ENCODE peak calls at places on chromosomes 16 and 17, in nine cellular contexts. M is NCI-H1105; S is heart right ventricle; N is hypothalamus; D is cardiac fibroblast; J is stimulated activated CD8-positive, alpha-beta memory T cell treated with anti-CD3 and anti-CD28 coated beads, Interleukin-4, amount 100 ng/mL, for 24 hours; Y is OCI-LY7; U is left ventricle myocardium superior; T is IMR-90. E is an unnamed sample.

GRCh38 chr17:71902931-71903506 is 217.8 kb upstream of the SOX9 start:
- DNase-seq in J (no peak), M (no peak), Y (no peak), T (peak; percentile 52), S (no peak), D (peak; percentile 18), N (no peak), U (no peak), E (no peak)

GRCh38 chr16:57562669-57563486 is 20.4 kb downstream of the ADGRG5 start:
- DNase-seq in S (no peak), D (no peak), M (no peak), Y (no peak), U (no peak), T (no peak), J (no peak), N (no peak), E (no peak)

GRCh38 chr16:73183678-73184092 is 135.8 kb upstream of the ZFHX3 start:
- DNase-seq in J (no peak), Y (no peak), N (no peak), T (no peak), U (peak; percentile 44), S (no peak), D (peak; percentile 24), M (no peak), E (no peak)

GRCh38 chr16:56910654-56911539 is 21.0 kb upstream of the HERPUD1 start:
- DNase-seq in T (peak; percentile 93), N (no peak), S (peak; percentile 29), J (no peak), M (no peak), Y (peak; percentile 63), U (no peak), D (peak; percentile 96), E (no peak)

GRCh38 chr16:57906385-57907316 is 64.3 kb downstream of the CNGB1 start:
- DNase-seq in U (peak; percentile 42), T (no peak), J (no peak), S (no peak), D (no peak), N (no peak), M (no peak), Y (peak; percentile 13), E (no peak)

GRCh38 chr17:63450551-63450950 is 4.4 kb upstream of the CYB561 start:
- DNase-seq in Y (no peak), J (no peak), S (peak; percentile 37), N (no peak), M (no peak), D (peak; percentile 53), U (peak; percentile 25), T (peak; percentile 34), E (no peak)

GRCh38 chr16:57284206-57284951 is at the start of gene PLLP:
- DNase-seq in U (peak; percentile 56), N (peak; percentile 46), M (peak; percentile 30), T (peak; percentile 8), S (no peak), Y (no peak), J (no peak), D (peak; percentile 29), E (no peak)

GRCh38 chr16:47045023-47045422 is 71.5 kb upstream of the DNAJA2 start:
- DNase-seq in M (no peak), D (peak; percentile 14), J (no peak), N (no peak), S (no peak), T (no peak), U (no peak), Y (no peak), E (no peak)

GRCh38 chr16:53291757-53292392 is 142.4 kb upstream of the RBL2 start:
- DNase-seq in Y (no peak), J (no peak), D (peak; percentile 46), N (no peak), S (no peak), U (no peak), T (peak; percentile 47), M (no peak), E (no peak)

GRCh38 chr17:33725675-33726271 is 432.7 kb upstream of the ASIC2 start:
- DNase-seq in J (no peak), Y (peak; percentile 29), U (peak; percentile 41), D (peak; percentile 25), N (no peak), T (peak; percentile 17), M (peak; percentile 18), S (peak; percentile 10), E (no peak)

GRCh38 chr16:31696968-31697743 is 169.5 kb downstream of the AHSP start:
- DNase-seq in T (peak; percentile 53), J (no peak), S (no peak), Y (peak; percentile 27), N (no peak), D (peak; percentile 55), U (no peak), M (peak; percentile 7), E (no peak)

GRCh38 chr16:10362077-10362863 is 23.6 kb upstream of the ATF7IP2 start:
- DNase-seq in J (no peak), U (no peak), T (no peak), D (no peak), Y (peak; percentile 63), M (no peak), N (no peak), S (no peak), E (no peak)

GRCh38 chr16:69712277-69712676 is 14.1 kb downstream of the NQO1 start:
- DNase-seq in S (no peak), Y (no peak), J (no peak), D (no peak), U (no peak), N (no peak), M (no peak), T (no peak), E (no peak)

GRCh38 chr16:1300664-1301476 is 8.6 kb upstream of the UBE2I start:
- DNase-seq in N (no peak), D (peak; percentile 50), Y (peak; percentile 69), U (peak; percentile 83), S (peak; percentile 55), M (no peak), J (peak; percentile 67), T (peak; percentile 22), E (no peak)

GRCh38 chr16:28279006-28279405 is 13.3 kb upstream of the SBK1 start:
- DNase-seq in D (no peak), M (no peak), J (no peak), S (no peak), N (no peak), T (no peak), U (no peak), Y (no peak), E (no peak)

GRCh38 chr16:70018254-70018653 is 67.1 kb downstream of the CLEC18A start:
- DNase-seq in J (no peak), U (no peak), D (peak; percentile 20), S (peak; percentile 33), T (peak; percentile 2), N (no peak), M (no peak), Y (peak; percentile 72), E (no peak)

GRCh38 chr17:82684207-82684903 is 14.1 kb downstream of the RAB40B start:
- DNase-seq in J (no peak), T (no peak), M (no peak), D (no peak), U (no peak), Y (no peak), S (no peak), N (no peak), E (no peak)

GRCh38 chr16:4360538-4361021 is 9.5 kb upstream of the PAM16 start:
- DNase-seq in T (no peak), S (no peak), D (no peak), J (no peak), Y (no peak), U (no peak), M (no peak), N (no peak), E (no peak)

GRCh38 chr17:36675250-36675649 is 73.9 kb downstream of the MRM1 start:
- DNase-seq in J (no peak), M (no peak), D (no peak), Y (no peak), U (no peak), N (no peak), T (no peak), S (no peak), E (no peak)

GRCh38 chr17:16439303-16439791 is 24.0 kb downstream of the TRPV2 start:
- DNase-seq in M (no peak), S (no peak), Y (peak; percentile 38), T (no peak), D (no peak), U (no peak), J (no peak), N (no peak), E (no peak)

GRCh38 chr16:67470314-67470713 is 10.6 kb downstream of the ATP6V0D1 start:
- DNase-seq in J (no peak), N (peak; percentile 64), U (peak; percentile 94), T (no peak), S (peak; percentile 89), M (no peak), D (no peak), Y (no peak), E (peak; percentile 34)

GRCh38 chr17:1490643-1491405 is 1.7 kb downstream of the MYO1C start:
- DNase-seq in U (peak; percentile 88), J (peak; percentile 52), M (peak; percentile 25), Y (peak; percentile 78), D (peak; percentile 40), N (no peak), S (peak; percentile 79), T (no peak), E (peak; percentile 33)

GRCh38 chr16:15897834-15898254 is 9.4 kb upstream of the CEP20 start:
- DNase-seq in Y (peak; percentile 51), T (peak; percentile 79), U (no peak), J (no peak), N (no peak), M (no peak), S (no peak), D (no peak), E (no peak)

GRCh38 chr17:42049834-42050359 is 504 bp downstream of the C17orf113 start:
- DNase-seq in D (no peak), J (no peak), T (no peak), M (no peak), Y (no peak), U (no peak), N (no peak), S (no peak), E (no peak)

GRCh38 chr16:66070140-66070887 is 296.2 kb upstream of the CDH5 start:
- DNase-seq in D (peak; percentile 4), J (no peak), M (peak; percentile 43), N (no peak), S (peak; percentile 57), U (peak; percentile 76), Y (no peak), T (peak; percentile 83), E (peak; percentile 72)

GRCh38 chr16:22955461-22956145 is 141.6 kb downstream of the HS3ST2 start:
- DNase-seq in S (no peak), M (no peak), U (no peak), T (no peak), N (no peak), J (no peak), D (no peak), Y (no peak), E (no peak)

GRCh38 chr16:4465977-4466779 is 8.2 kb downstream of the NMRAL1 start:
- DNase-seq in D (no peak), N (no peak), M (no peak), S (peak; percentile 82), Y (no peak), U (peak; percentile 87), T (no peak), J (peak; percentile 60), E (no peak)

GRCh38 chr17:38947189-38947588 is 20.0 kb downstream of the FBXO47 start:
- DNase-seq in U (no peak), Y (no peak), T (no peak), N (no peak), M (no peak), J (no peak), D (no peak), S (no peak), E (no peak)

GRCh38 chr16:63806794-63807506 is 1314.9 kb downstream of the CDH11 start:
- DNase-seq in D (no peak), Y (no peak), T (no peak), M (no peak), S (no peak), J (no peak), U (no peak), N (no peak), E (no peak)

GRCh38 chr16:52976539-52977167 is 76.0 kb downstream of the CHD9NB start:
- DNase-seq in T (peak; percentile 22), D (peak; percentile 36), S (peak; percentile 4), M (no peak), J (no peak), U (no peak), Y (peak; percentile 49), N (no peak), E (no peak)

GRCh38 chr17:4800462-4801185 is 1.5 kb downstream of the C17orf114 start:
- DNase-seq in U (no peak), M (no peak), T (no peak), S (no peak), Y (no peak), N (no peak), D (no peak), J (no peak), E (no peak)

E was measured in DMS79 treated with DMSO at 0.1 percent for 48 hours.